ENCODE peak calls at places on chromosomes 1 and 21, in six cellular contexts. One of them, this sample, is unnamed.

GRCh38 chr1:202154766-202155477 is 5.5 kb downstream of the PTPN7 start:
- DNase-seq in neural progenitor cell: peak
- DNase-seq in upper lobe of right lung: no peak
- DNase-seq in cardiac muscle cell: peak
- DNase-seq in IMR-90: peak
- DNase-seq in heart left ventricle: no peak
- DNase-seq in this sample: no peak

GRCh38 chr1:227771771-227772170 is 36.5 kb downstream of the SNAP47 start:
- DNase-seq in neural progenitor cell: no peak
- DNase-seq in upper lobe of right lung: peak
- DNase-seq in cardiac muscle cell: no peak
- DNase-seq in IMR-90: no peak
- DNase-seq in heart left ventricle: no peak
- DNase-seq in this sample: no peak

GRCh38 chr1:34762474-34763141 is 3.1 kb downstream of the GJB4 start:
- DNase-seq in neural progenitor cell: no peak
- DNase-seq in upper lobe of right lung: no peak
- DNase-seq in cardiac muscle cell: no peak
- DNase-seq in IMR-90: no peak
- DNase-seq in heart left ventricle: no peak
- DNase-seq in this sample: peak

GRCh38 chr1:48807599-48808260 is 31.0 kb upstream of the BEND5 start:
- DNase-seq in neural progenitor cell: peak
- DNase-seq in upper lobe of right lung: no peak
- DNase-seq in cardiac muscle cell: no peak
- DNase-seq in IMR-90: no peak
- DNase-seq in heart left ventricle: no peak
- DNase-seq in this sample: no peak

GRCh38 chr1:29679828-29680558 is 443.7 kb downstream of the PTPRU start:
- DNase-seq in neural progenitor cell: no peak
- DNase-seq in upper lobe of right lung: peak
- DNase-seq in cardiac muscle cell: no peak
- DNase-seq in IMR-90: no peak
- DNase-seq in heart left ventricle: no peak
- DNase-seq in this sample: no peak

GRCh38 chr1:166167395-166167922 is 658 bp upstream of the FAM78B start:
- DNase-seq in neural progenitor cell: no peak
- DNase-seq in upper lobe of right lung: no peak
- DNase-seq in cardiac muscle cell: no peak
- DNase-seq in IMR-90: no peak
- DNase-seq in heart left ventricle: no peak
- DNase-seq in this sample: no peak

GRCh38 chr1:62436039-62436465 is 797 bp upstream of the USP1 start:
- DNase-seq in neural progenitor cell: no peak
- DNase-seq in upper lobe of right lung: peak
- DNase-seq in cardiac muscle cell: no peak
- DNase-seq in IMR-90: no peak
- DNase-seq in heart left ventricle: peak
- DNase-seq in this sample: no peak

GRCh38 chr21:21463456-21463855 is 465.2 kb downstream of the NCAM2 start:
- DNase-seq in neural progenitor cell: no peak
- DNase-seq in upper lobe of right lung: no peak
- DNase-seq in cardiac muscle cell: no peak
- DNase-seq in IMR-90: no peak
- DNase-seq in heart left ventricle: no peak
- DNase-seq in this sample: no peak

GRCh38 chr1:232149302-232150201 is 480.4 kb downstream of the SIPA1L2 start:
- DNase-seq in neural progenitor cell: no peak
- DNase-seq in upper lobe of right lung: no peak
- DNase-seq in cardiac muscle cell: no peak
- DNase-seq in IMR-90: peak
- DNase-seq in heart left ventricle: no peak
- DNase-seq in this sample: peak

GRCh38 chr1:171292799-171293198 is 21.2 kb upstream of the FMO4 start:
- DNase-seq in neural progenitor cell: no peak
- DNase-seq in upper lobe of right lung: no peak
- DNase-seq in cardiac muscle cell: no peak
- DNase-seq in IMR-90: peak
- DNase-seq in heart left ventricle: no peak
- DNase-seq in this sample: no peak

GRCh38 chr1:26404641-26405040 is 6.0 kb upstream of the LIN28A start:
- DNase-seq in neural progenitor cell: no peak
- DNase-seq in upper lobe of right lung: no peak
- DNase-seq in cardiac muscle cell: no peak
- DNase-seq in IMR-90: peak
- DNase-seq in heart left ventricle: no peak
- DNase-seq in this sample: no peak

GRCh38 chr1:228005511-228006033 is 1.2 kb upstream of the WNT3A start:
- DNase-seq in neural progenitor cell: no peak
- DNase-seq in upper lobe of right lung: peak
- DNase-seq in cardiac muscle cell: no peak
- DNase-seq in IMR-90: no peak
- DNase-seq in heart left ventricle: no peak
- DNase-seq in this sample: no peak

GRCh38 chr1:114669562-114670082 is at the start of gene DENND2C:
- DNase-seq in neural progenitor cell: peak
- DNase-seq in upper lobe of right lung: no peak
- DNase-seq in cardiac muscle cell: peak
- DNase-seq in IMR-90: no peak
- DNase-seq in heart left ventricle: no peak
- DNase-seq in this sample: no peak

GRCh38 chr1:150810958-150811676 is 3.1 kb upstream of the CTSK start:
- DNase-seq in neural progenitor cell: no peak
- DNase-seq in upper lobe of right lung: no peak
- DNase-seq in cardiac muscle cell: no peak
- DNase-seq in IMR-90: no peak
- DNase-seq in heart left ventricle: no peak
- DNase-seq in this sample: no peak
- H3K27ac ChIP-seq in neural progenitor cell: no peak
- H3K27ac ChIP-seq in upper lobe of right lung: no peak
- H3K27ac ChIP-seq in cardiac muscle cell: no peak
- H3K27ac ChIP-seq in IMR-90: no peak
- H3K27ac ChIP-seq in heart left ventricle: no peak
- H3K27ac ChIP-seq in this sample: no peak

GRCh38 chr1:57276916-57277315 is 146.9 kb downstream of the DAB1 start:
- DNase-seq in neural progenitor cell: no peak
- DNase-seq in upper lobe of right lung: no peak
- DNase-seq in cardiac muscle cell: no peak
- DNase-seq in IMR-90: no peak
- DNase-seq in heart left ventricle: no peak
- DNase-seq in this sample: no peak

GRCh38 chr1:57277681-57278080 is 146.2 kb downstream of the DAB1 start:
- DNase-seq in neural progenitor cell: no peak
- DNase-seq in upper lobe of right lung: no peak
- DNase-seq in cardiac muscle cell: no peak
- DNase-seq in IMR-90: no peak
- DNase-seq in heart left ventricle: no peak
- DNase-seq in this sample: no peak

GRCh38 chr1:57278558-57278957 is 145.3 kb downstream of the DAB1 start:
- DNase-seq in neural progenitor cell: no peak
- DNase-seq in upper lobe of right lung: no peak
- DNase-seq in cardiac muscle cell: no peak
- DNase-seq in IMR-90: no peak
- DNase-seq in heart left ventricle: no peak
- DNase-seq in this sample: no peak

GRCh38 chr1:57279909-57280666 is 143.8 kb downstream of the DAB1 start:
- DNase-seq in neural progenitor cell: no peak
- DNase-seq in upper lobe of right lung: no peak
- DNase-seq in cardiac muscle cell: no peak
- DNase-seq in IMR-90: peak
- DNase-seq in heart left ventricle: no peak
- DNase-seq in this sample: peak

GRCh38 chr1:57281324-57281723 is 142.5 kb downstream of the DAB1 start:
- DNase-seq in neural progenitor cell: no peak
- DNase-seq in upper lobe of right lung: no peak
- DNase-seq in cardiac muscle cell: no peak
- DNase-seq in IMR-90: no peak
- DNase-seq in heart left ventricle: no peak
- DNase-seq in this sample: no peak
- TF ChIP-seq CTCF in neural progenitor cell: no peak
- TF ChIP-seq CTCF in upper lobe of right lung: no peak
- TF ChIP-seq CTCF in cardiac muscle cell: no peak
- TF ChIP-seq CTCF in IMR-90: no peak
- TF ChIP-seq CTCF in heart left ventricle: no peak
- TF ChIP-seq CTCF in this sample: no peak

DNA sequence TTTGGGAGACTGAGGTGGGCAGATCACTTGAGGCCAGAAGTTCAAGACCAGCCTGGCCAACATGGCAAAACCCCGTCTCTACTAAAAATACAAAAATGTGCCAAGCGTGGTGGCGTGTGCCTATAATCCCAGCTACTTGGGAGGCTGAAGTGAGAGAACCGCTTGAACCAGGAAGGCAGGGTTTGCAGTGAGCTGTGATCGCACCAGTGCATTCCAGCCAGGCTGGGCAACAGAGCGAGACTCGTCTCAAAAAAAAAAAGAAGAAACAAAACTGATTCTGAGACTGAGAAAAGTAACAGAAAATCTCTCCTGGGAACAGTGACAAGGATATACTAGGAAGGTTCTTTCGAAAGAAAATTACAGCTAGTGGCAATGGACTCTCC is 20.9 kb downstream of the USP48 start:
- DNase-seq in neural progenitor cell: no peak
- DNase-seq in upper lobe of right lung: no peak
- DNase-seq in cardiac muscle cell: no peak
- DNase-seq in IMR-90: no peak
- DNase-seq in heart left ventricle: no peak
- DNase-seq in this sample: no peak
- H3K27ac ChIP-seq in neural progenitor cell: no peak
- H3K27ac ChIP-seq in upper lobe of right lung: no peak
- H3K27ac ChIP-seq in cardiac muscle cell: no peak
- H3K27ac ChIP-seq in IMR-90: no peak
- H3K27ac ChIP-seq in heart left ventricle: no peak
- H3K27ac ChIP-seq in this sample: no peak

GRCh38 chr1:109255097-109255651 is 5.8 kb downstream of the CELSR2 start:
- DNase-seq in neural progenitor cell: peak
- DNase-seq in upper lobe of right lung: no peak
- DNase-seq in cardiac muscle cell: no peak
- DNase-seq in IMR-90: no peak
- DNase-seq in heart left ventricle: peak
- DNase-seq in this sample: no peak
- TF ChIP-seq CTCF in neural progenitor cell: peak
- TF ChIP-seq CTCF in upper lobe of right lung: no peak
- TF ChIP-seq CTCF in cardiac muscle cell: peak
- TF ChIP-seq CTCF in IMR-90: no peak
- TF ChIP-seq CTCF in heart left ventricle: no peak
- TF ChIP-seq CTCF in this sample: no peak

DNA sequence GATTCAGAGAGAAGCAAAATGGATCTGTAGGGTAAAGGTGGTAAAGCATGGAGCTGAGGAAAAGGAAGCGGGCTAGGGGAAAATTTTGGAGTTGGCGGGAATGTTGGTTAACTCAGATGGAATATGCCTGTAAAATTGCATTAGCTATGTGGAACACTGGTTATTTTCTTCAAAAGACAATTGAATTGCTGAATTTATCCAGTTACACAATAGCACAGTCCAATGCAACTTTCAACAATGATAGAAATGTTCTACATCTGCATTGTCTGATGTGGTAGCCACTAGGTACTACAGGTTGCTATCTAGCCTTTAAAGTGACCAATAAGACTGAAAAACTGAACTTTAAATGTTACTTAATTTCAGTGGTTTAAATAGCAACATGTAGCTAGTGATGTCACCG is 315.2 kb downstream of the ASTN1 start:
- DNase-seq in neural progenitor cell: no peak
- DNase-seq in upper lobe of right lung: no peak
- DNase-seq in cardiac muscle cell: no peak
- DNase-seq in IMR-90: no peak
- DNase-seq in heart left ventricle: no peak
- DNase-seq in this sample: no peak
- H3K27ac ChIP-seq in neural progenitor cell: no peak
- H3K27ac ChIP-seq in upper lobe of right lung: no peak
- H3K27ac ChIP-seq in cardiac muscle cell: no peak
- H3K27ac ChIP-seq in IMR-90: no peak
- H3K27ac ChIP-seq in heart left ventricle: no peak
- H3K27ac ChIP-seq in this sample: no peak

GRCh38 chr1:225427249-225428065 is at the start of gene LBR:
- DNase-seq in neural progenitor cell: peak
- DNase-seq in upper lobe of right lung: peak
- DNase-seq in cardiac muscle cell: peak
- DNase-seq in IMR-90: peak
- DNase-seq in heart left ventricle: peak
- DNase-seq in this sample: peak
- TF ChIP-seq CTCF in neural progenitor cell: no peak
- TF ChIP-seq CTCF in upper lobe of right lung: no peak
- TF ChIP-seq CTCF in cardiac muscle cell: no peak
- TF ChIP-seq CTCF in IMR-90: no peak
- TF ChIP-seq CTCF in heart left ventricle: no peak
- TF ChIP-seq CTCF in this sample: no peak

GRCh38 chr1:109181807-109182163 is 31.9 kb upstream of the SARS1 start:
- DNase-seq in neural progenitor cell: no peak
- DNase-seq in upper lobe of right lung: no peak
- DNase-seq in cardiac muscle cell: no peak
- DNase-seq in IMR-90: no peak
- DNase-seq in heart left ventricle: no peak
- DNase-seq in this sample: no peak
- H3K27ac ChIP-seq in neural progenitor cell: no peak
- H3K27ac ChIP-seq in upper lobe of right lung: peak
- H3K27ac ChIP-seq in cardiac muscle cell: no peak
- H3K27ac ChIP-seq in IMR-90: peak
- H3K27ac ChIP-seq in heart left ventricle: no peak
- H3K27ac ChIP-seq in this sample: no peak

GRCh38 chr21:26782349-26782748 is 62.9 kb downstream of the ADAMTS1 start:
- DNase-seq in neural progenitor cell: no peak
- DNase-seq in upper lobe of right lung: no peak
- DNase-seq in cardiac muscle cell: no peak
- DNase-seq in IMR-90: no peak
- DNase-seq in heart left ventricle: no peak
- DNase-seq in this sample: no peak
- TF ChIP-seq CTCF in neural progenitor cell: no peak
- TF ChIP-seq CTCF in upper lobe of right lung: no peak
- TF ChIP-seq CTCF in cardiac muscle cell: no peak
- TF ChIP-seq CTCF in IMR-90: no peak
- TF ChIP-seq CTCF in heart left ventricle: no peak
- TF ChIP-seq CTCF in this sample: no peak

GRCh38 chr1:35887508-35887907 is 4.5 kb downstream of the AGO1 start:
- DNase-seq in neural progenitor cell: no peak
- DNase-seq in upper lobe of right lung: no peak
- DNase-seq in cardiac muscle cell: no peak
- DNase-seq in IMR-90: no peak
- DNase-seq in heart left ventricle: no peak
- DNase-seq in this sample: no peak
- H3K27ac ChIP-seq in neural progenitor cell: no peak
- H3K27ac ChIP-seq in upper lobe of right lung: no peak
- H3K27ac ChIP-seq in cardiac muscle cell: peak
- H3K27ac ChIP-seq in IMR-90: no peak
- H3K27ac ChIP-seq in heart left ventricle: no peak
- H3K27ac ChIP-seq in this sample: no peak

This sample was measured in RWPE1.